ENCODE peak calls at places on chromosomes 2 and 18, in eight cellular contexts. One of them, this sample, is unnamed. For H3K4me1 and H3K27me3, the result is how much of the 10 kb centered on the place peaks cover.

GRCh38 chr2:20455076-20455587 is 8.3 kb downstream of the RHOB start:
- DNase-seq in PC-3: no peak
- DNase-seq in GM23338: no peak
- DNase-seq in neural progenitor cell: no peak
- DNase-seq in SK-N-SH: no peak
- DNase-seq in MM.1S: no peak
- DNase-seq in hepatocyte: no peak
- DNase-seq in HCT116: no peak
- DNase-seq in this sample: no peak

GRCh38 chr18:48345596-48345995 is 63.6 kb downstream of the ZBTB7C start:
- DNase-seq in neural progenitor cell: no peak
- DNase-seq in hepatocyte: no peak
- DNase-seq in SK-N-SH: no peak
- DNase-seq in GM23338: peak
- DNase-seq in MM.1S: no peak
- DNase-seq in PC-3: peak
- DNase-seq in HCT116: peak
- DNase-seq in this sample: peak

GRCh38 chr18:37754141-37754540 is 188.5 kb upstream of the CELF4 start:
- DNase-seq in neural progenitor cell: no peak
- DNase-seq in SK-N-SH: no peak
- DNase-seq in HCT116: no peak
- DNase-seq in MM.1S: no peak
- DNase-seq in hepatocyte: no peak
- DNase-seq in GM23338: no peak
- DNase-seq in PC-3: no peak
- DNase-seq in this sample: no peak

GRCh38 chr18:55900380-55900779 is 312.4 kb upstream of the TCF4 start:
- DNase-seq in neural progenitor cell: no peak
- DNase-seq in HCT116: no peak
- DNase-seq in SK-N-SH: no peak
- DNase-seq in GM23338: no peak
- DNase-seq in PC-3: peak
- DNase-seq in MM.1S: no peak
- DNase-seq in hepatocyte: no peak
- DNase-seq in this sample: peak

GRCh38 chr18:49464718-49465598 is 4.5 kb upstream of the DYM start:
- DNase-seq in HCT116: no peak
- DNase-seq in neural progenitor cell: peak
- DNase-seq in hepatocyte: no peak
- DNase-seq in PC-3: no peak
- DNase-seq in MM.1S: no peak
- DNase-seq in GM23338: peak
- DNase-seq in SK-N-SH: no peak
- DNase-seq in this sample: peak

GRCh38 chr2:182548031-182548950 is 121.5 kb upstream of the PDE1A start:
- DNase-seq in GM23338: peak
- DNase-seq in hepatocyte: no peak
- DNase-seq in MM.1S: no peak
- DNase-seq in PC-3: no peak
- DNase-seq in HCT116: no peak
- DNase-seq in neural progenitor cell: no peak
- DNase-seq in SK-N-SH: no peak
- DNase-seq in this sample: peak

GRCh38 chr2:32067549-32067948 is 4.2 kb downstream of the SPAST start:
- DNase-seq in GM23338: no peak
- DNase-seq in neural progenitor cell: no peak
- DNase-seq in hepatocyte: no peak
- DNase-seq in SK-N-SH: no peak
- DNase-seq in HCT116: no peak
- DNase-seq in PC-3: no peak
- DNase-seq in MM.1S: no peak
- DNase-seq in this sample: no peak

GRCh38 chr2:109257653-109258052 is 128.6 kb downstream of the SH3RF3 start:
- DNase-seq in GM23338: no peak
- DNase-seq in PC-3: no peak
- DNase-seq in MM.1S: no peak
- DNase-seq in HCT116: no peak
- DNase-seq in SK-N-SH: no peak
- DNase-seq in hepatocyte: no peak
- DNase-seq in neural progenitor cell: no peak
- DNase-seq in this sample: peak

GRCh38 chr18:36309436-36310391 is 12.2 kb downstream of the FHOD3 start:
- DNase-seq in MM.1S: no peak
- DNase-seq in SK-N-SH: peak
- DNase-seq in neural progenitor cell: no peak
- DNase-seq in hepatocyte: peak
- DNase-seq in GM23338: no peak
- DNase-seq in PC-3: peak
- DNase-seq in HCT116: peak
- DNase-seq in this sample: peak

GRCh38 chr2:240915526-240916335 is 9.6 kb downstream of the CROCC2 start:
- DNase-seq in GM23338: peak
- DNase-seq in hepatocyte: no peak
- DNase-seq in HCT116: no peak
- DNase-seq in SK-N-SH: no peak
- DNase-seq in MM.1S: no peak
- DNase-seq in PC-3: no peak
- DNase-seq in neural progenitor cell: peak
- DNase-seq in this sample: no peak

GRCh38 chr2:8482432-8482831 is 199.4 kb upstream of the ID2 start:
- DNase-seq in GM23338: no peak
- DNase-seq in neural progenitor cell: no peak
- DNase-seq in HCT116: no peak
- DNase-seq in SK-N-SH: no peak
- DNase-seq in PC-3: no peak
- DNase-seq in hepatocyte: no peak
- DNase-seq in MM.1S: no peak
- DNase-seq in this sample: no peak
- H3K4me1 ChIP-seq in GM23338: under half
- H3K4me1 ChIP-seq in neural progenitor cell: under half
- H3K4me1 ChIP-seq in HCT116: under half
- H3K4me1 ChIP-seq in SK-N-SH: under half
- H3K4me1 ChIP-seq in PC-3: under half
- H3K4me1 ChIP-seq in hepatocyte: under half
- H3K4me1 ChIP-seq in MM.1S: under half
- H3K4me1 ChIP-seq in this sample: under half

GRCh38 chr2:72926368-72926767 is 9.0 kb downstream of the EMX1 start:
- DNase-seq in GM23338: no peak
- DNase-seq in HCT116: no peak
- DNase-seq in hepatocyte: no peak
- DNase-seq in neural progenitor cell: no peak
- DNase-seq in SK-N-SH: no peak
- DNase-seq in PC-3: no peak
- DNase-seq in MM.1S: no peak
- DNase-seq in this sample: no peak
- H3K27me3 ChIP-seq in GM23338: half or more
- H3K27me3 ChIP-seq in HCT116: under half
- H3K27me3 ChIP-seq in hepatocyte: half or more
- H3K27me3 ChIP-seq in neural progenitor cell: half or more
- H3K27me3 ChIP-seq in SK-N-SH: half or more
- H3K27me3 ChIP-seq in PC-3: half or more
- H3K27me3 ChIP-seq in MM.1S: half or more
- H3K27me3 ChIP-seq in this sample: half or more

GRCh38 chr2:238302751-238303150 is 14.3 kb upstream of the PER2 start:
- DNase-seq in GM23338: no peak
- DNase-seq in PC-3: no peak
- DNase-seq in hepatocyte: no peak
- DNase-seq in neural progenitor cell: no peak
- DNase-seq in SK-N-SH: no peak
- DNase-seq in HCT116: no peak
- DNase-seq in MM.1S: no peak
- DNase-seq in this sample: no peak

GRCh38 chr2:238305965-238306679 is 14.2 kb upstream of the TRAF3IP1 start:
- DNase-seq in hepatocyte: no peak
- DNase-seq in MM.1S: no peak
- DNase-seq in HCT116: no peak
- DNase-seq in PC-3: no peak
- DNase-seq in neural progenitor cell: no peak
- DNase-seq in GM23338: no peak
- DNase-seq in SK-N-SH: no peak
- DNase-seq in this sample: no peak

GRCh38 chr2:238304116-238304515 is 15.7 kb upstream of the PER2 start:
- DNase-seq in MM.1S: no peak
- DNase-seq in SK-N-SH: no peak
- DNase-seq in PC-3: no peak
- DNase-seq in hepatocyte: no peak
- DNase-seq in GM23338: no peak
- DNase-seq in HCT116: no peak
- DNase-seq in neural progenitor cell: no peak
- DNase-seq in this sample: no peak

GRCh38 chr2:238306680-238306998 is 13.7 kb upstream of the TRAF3IP1 start:
- DNase-seq in neural progenitor cell: no peak
- DNase-seq in GM23338: no peak
- DNase-seq in hepatocyte: no peak
- DNase-seq in PC-3: no peak
- DNase-seq in SK-N-SH: no peak
- DNase-seq in MM.1S: no peak
- DNase-seq in HCT116: no peak
- DNase-seq in this sample: no peak

DNA sequence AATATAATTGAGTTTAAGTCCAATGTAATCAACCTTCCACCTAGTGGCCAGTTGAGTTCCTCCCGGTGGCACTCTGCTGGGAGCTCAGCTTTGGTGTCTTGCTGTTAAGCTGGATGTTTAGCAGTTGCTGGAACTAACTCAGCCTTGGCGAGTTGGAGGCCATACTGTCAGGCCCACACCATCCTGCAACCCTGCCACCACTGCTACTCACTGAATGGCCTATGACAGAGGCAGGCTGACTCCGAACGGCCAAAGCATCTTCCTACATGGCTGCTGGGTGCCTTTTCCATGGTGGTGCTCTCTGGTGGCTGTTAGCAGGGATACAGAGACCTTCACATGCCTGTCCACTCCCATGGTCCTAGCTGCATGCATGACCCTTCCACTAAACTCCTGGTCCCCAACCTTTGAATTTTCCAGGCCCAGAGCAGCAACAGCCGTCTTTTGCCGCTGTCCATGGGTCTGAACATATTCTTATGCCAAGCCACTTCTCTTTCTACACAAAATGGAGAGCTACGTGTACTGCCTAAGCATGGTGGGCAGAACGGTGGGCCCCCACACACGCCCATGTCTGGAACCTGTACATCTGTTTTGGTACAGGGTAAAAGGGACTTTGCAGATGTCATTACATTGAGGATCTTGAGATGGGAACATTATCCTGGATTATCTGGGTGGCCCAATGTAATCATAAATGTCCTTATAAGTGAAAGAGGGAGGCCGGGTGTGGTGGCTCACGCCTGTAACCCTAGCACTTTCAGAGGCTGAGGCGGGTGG is 15.0 kb upstream of the TRAF3IP1 start:
- DNase-seq in GM23338: peak
- DNase-seq in SK-N-SH: no peak
- DNase-seq in hepatocyte: no peak
- DNase-seq in PC-3: peak
- DNase-seq in MM.1S: no peak
- DNase-seq in HCT116: no peak
- DNase-seq in neural progenitor cell: no peak
- DNase-seq in this sample: no peak
- TF ChIP-seq EZH2phosphoT487 in GM23338: no peak
- TF ChIP-seq EZH2phosphoT487 in SK-N-SH: no peak
- TF ChIP-seq EZH2phosphoT487 in hepatocyte: no peak
- TF ChIP-seq EZH2phosphoT487 in PC-3: no peak
- TF ChIP-seq EZH2phosphoT487 in MM.1S: no peak
- TF ChIP-seq EZH2phosphoT487 in HCT116: no peak
- TF ChIP-seq EZH2phosphoT487 in neural progenitor cell: no peak
- TF ChIP-seq EZH2phosphoT487 in this sample: no peak

GRCh38 chr2:101346909-101347308 is 38.4 kb upstream of the RNF149 start:
- DNase-seq in SK-N-SH: no peak
- DNase-seq in MM.1S: no peak
- DNase-seq in neural progenitor cell: no peak
- DNase-seq in GM23338: no peak
- DNase-seq in HCT116: no peak
- DNase-seq in hepatocyte: no peak
- DNase-seq in PC-3: no peak
- DNase-seq in this sample: no peak

GRCh38 chr2:101341421-101341820 is 32.9 kb upstream of the RNF149 start:
- DNase-seq in SK-N-SH: no peak
- DNase-seq in PC-3: no peak
- DNase-seq in HCT116: no peak
- DNase-seq in neural progenitor cell: no peak
- DNase-seq in hepatocyte: no peak
- DNase-seq in GM23338: peak
- DNase-seq in MM.1S: no peak
- DNase-seq in this sample: no peak

GRCh38 chr2:101342625-101343008 is 34.1 kb upstream of the RNF149 start:
- DNase-seq in HCT116: no peak
- DNase-seq in PC-3: no peak
- DNase-seq in MM.1S: no peak
- DNase-seq in hepatocyte: no peak
- DNase-seq in neural progenitor cell: no peak
- DNase-seq in GM23338: no peak
- DNase-seq in SK-N-SH: no peak
- DNase-seq in this sample: peak

GRCh38 chr2:101341901-101342624 is 33.6 kb upstream of the RNF149 start:
- DNase-seq in HCT116: peak
- DNase-seq in MM.1S: peak
- DNase-seq in neural progenitor cell: peak
- DNase-seq in hepatocyte: peak
- DNase-seq in SK-N-SH: peak
- DNase-seq in GM23338: peak
- DNase-seq in PC-3: peak
- DNase-seq in this sample: peak

DNA sequence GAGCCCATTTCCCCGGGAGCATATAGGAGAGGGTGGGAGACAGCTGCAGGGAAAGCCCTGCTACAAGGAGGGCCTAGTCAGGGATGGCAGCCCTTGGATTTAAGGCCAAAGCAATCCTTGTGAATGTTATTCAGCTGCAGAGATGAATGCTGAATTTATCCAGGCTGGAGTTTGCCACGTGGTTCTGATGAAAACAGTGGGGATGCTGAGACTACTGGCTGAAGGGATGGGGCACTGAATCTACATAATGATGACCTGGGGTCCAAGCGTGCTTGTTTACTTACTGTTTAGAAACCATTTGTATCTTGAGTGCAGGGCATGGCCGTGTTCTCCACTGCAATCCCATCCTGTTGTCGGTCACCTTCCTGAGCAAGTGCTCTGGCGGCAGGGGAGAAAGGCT is 35.7 kb upstream of the RNF149 start:
- DNase-seq in PC-3: no peak
- DNase-seq in GM23338: no peak
- DNase-seq in hepatocyte: no peak
- DNase-seq in HCT116: no peak
- DNase-seq in SK-N-SH: no peak
- DNase-seq in MM.1S: no peak
- DNase-seq in neural progenitor cell: no peak
- DNase-seq in this sample: no peak
- H3K4me1 ChIP-seq in PC-3: under half
- H3K4me1 ChIP-seq in GM23338: under half
- H3K4me1 ChIP-seq in hepatocyte: under half
- H3K4me1 ChIP-seq in HCT116: under half
- H3K4me1 ChIP-seq in SK-N-SH: under half
- H3K4me1 ChIP-seq in MM.1S: under half
- H3K4me1 ChIP-seq in neural progenitor cell: under half
- H3K4me1 ChIP-seq in this sample: under half